ENCODE peak calls at places on chromosomes 2 and 18, in six cellular contexts. G, J, N, B, I and Y are unnamed samples.

GRCh38 chr18:30987479-30988241 is 54.9 kb downstream of the DSC3 start:
- DNase-seq in G (no peak), J (peak), N (no peak), B (no peak), I (no peak), Y (peak)

GRCh38 chr2:714005-714741 is 37.0 kb upstream of the TMEM18 start:
- DNase-seq in G (peak), J (peak), N (no peak), B (no peak), I (peak), Y (no peak)

GRCh38 chr2:11875481-11875880 is 129.0 kb downstream of the LPIN1 start:
- DNase-seq in G (no peak), J (no peak), N (no peak), B (no peak), I (no peak), Y (no peak)

GRCh38 chr2:85173909-85174308 is 40.7 kb downstream of the TCF7L1 start:
- DNase-seq in G (no peak), J (no peak), N (no peak), B (no peak), I (no peak), Y (no peak)

GRCh38 chr18:35282353-35282752 is 7.7 kb downstream of the ZSCAN30 start:
- DNase-seq in G (no peak), J (no peak), N (no peak), B (no peak), I (no peak), Y (peak)

GRCh38 chr18:49071776-49072175 is 121.0 kb upstream of the SMAD7 start:
- DNase-seq in G (no peak), J (no peak), N (no peak), B (no peak), I (no peak), Y (no peak)

GRCh38 chr2:40095003-40095402 is 315.9 kb upstream of the THUMPD2 start:
- DNase-seq in G (no peak), J (no peak), N (no peak), B (no peak), I (peak), Y (peak)

GRCh38 chr2:164747140-164747539 is 94.5 kb downstream of the COBLL1 start:
- DNase-seq in G (no peak), J (no peak), N (no peak), B (no peak), I (no peak), Y (no peak)

GRCh38 chr18:49682301-49683190 is 120.7 kb downstream of the LIPG start:
- DNase-seq in G (no peak), J (no peak), N (no peak), B (no peak), I (no peak), Y (no peak)

GRCh38 chr2:221444106-221444505 is 128.0 kb downstream of the EPHA4 start:
- DNase-seq in G (no peak), J (no peak), N (no peak), B (no peak), I (no peak), Y (no peak)

GRCh38 chr2:17171446-17172049 is 346.7 kb downstream of the RAD51AP2 start:
- DNase-seq in G (no peak), J (peak), N (no peak), B (no peak), I (no peak), Y (no peak)

GRCh38 chr2:51782874-51783765 is 751.2 kb upstream of the NRXN1 start:
- DNase-seq in G (no peak), J (no peak), N (no peak), B (no peak), I (no peak), Y (peak)